ENCODE peak calls at places on chromosomes 11 and 22, in six cellular contexts. Y, W, X, A, F and D are unnamed samples.

GRCh38 chr22:30602049-30602448 is 4.9 kb upstream of the TCN2 start:
- DNase-seq in Y (no peak), W (no peak), X (peak), A (peak), F (no peak), D (peak)

GRCh38 chr11:128757235-128757711 is 63.4 kb downstream of the FLI1 start:
- DNase-seq in Y (no peak), W (no peak), X (peak), A (no peak), F (no peak), D (peak)

GRCh38 chr11:93236741-93237675 is 39.2 kb upstream of the SLC36A4 start:
- DNase-seq in Y (peak), W (no peak), X (peak), A (peak), F (no peak), D (peak)

GRCh38 chr11:65014146-65014960 is at the start of gene ARL2:
- DNase-seq in Y (peak), W (no peak), X (peak), A (peak), F (no peak), D (no peak)

GRCh38 chr11:107824668-107825369 is 33.8 kb downstream of the SLC35F2 start:
- DNase-seq in Y (no peak), W (no peak), X (no peak), A (no peak), F (no peak), D (no peak)

GRCh38 chr11:57482782-57483569 is 22.6 kb downstream of the RTN4RL2 start:
- DNase-seq in Y (peak), W (no peak), X (no peak), A (peak), F (no peak), D (no peak)

GRCh38 chr11:125532668-125533067 is 36.6 kb upstream of the FEZ1 start:
- DNase-seq in Y (no peak), W (no peak), X (no peak), A (peak), F (no peak), D (no peak)

GRCh38 chr11:35335226-35335625 is 84.1 kb downstream of the SLC1A2 start:
- DNase-seq in Y (no peak), W (no peak), X (peak), A (no peak), F (no peak), D (no peak)

GRCh38 chr11:3341298-3341697 is 37.6 kb downstream of the ZNF195 start:
- DNase-seq in Y (no peak), W (peak), X (peak), A (peak), F (no peak), D (peak)

GRCh38 chr11:117126223-117126965 is 17.7 kb upstream of the PAFAH1B2 start:
- DNase-seq in Y (no peak), W (no peak), X (no peak), A (no peak), F (no peak), D (no peak)

GRCh38 chr11:17443423-17443822 is 33.2 kb downstream of the ABCC8 start:
- DNase-seq in Y (no peak), W (no peak), X (peak), A (no peak), F (no peak), D (no peak)

GRCh38 chr22:41914611-41915034 is 251 bp downstream of the SHISA8 start:
- DNase-seq in Y (no peak), W (no peak), X (no peak), A (no peak), F (no peak), D (no peak)

GRCh38 chr11:104286129-104286528 is 122.2 kb upstream of the PDGFD start:
- DNase-seq in Y (no peak), W (no peak), X (peak), A (no peak), F (no peak), D (no peak)

GRCh38 chr11:23473782-23474181 is 613.5 kb upstream of the CCDC179 start:
- DNase-seq in Y (no peak), W (no peak), X (peak), A (no peak), F (no peak), D (no peak)

GRCh38 chr11:100672483-100673038 is 14.5 kb upstream of the ARHGAP42 start:
- DNase-seq in Y (no peak), W (no peak), X (no peak), A (no peak), F (no peak), D (no peak)

GRCh38 chr11:111086058-111086457 is 159.5 kb upstream of the POU2AF2 start:
- DNase-seq in Y (peak), W (peak), X (no peak), A (peak), F (no peak), D (no peak)

GRCh38 chr22:17888855-17889254 is 114.6 kb upstream of the BID start:
- DNase-seq in Y (no peak), W (no peak), X (peak), A (no peak), F (no peak), D (no peak)

GRCh38 chr22:41350087-41350486 is 31.7 kb upstream of the TEF start:
- DNase-seq in Y (no peak), W (no peak), X (no peak), A (no peak), F (no peak), D (no peak)

GRCh38 chr11:12777208-12777874 is 103.1 kb downstream of the TEAD1 start:
- DNase-seq in Y (no peak), W (no peak), X (peak), A (no peak), F (no peak), D (no peak)

GRCh38 chr11:88042238-88043032 is 132.8 kb downstream of the RAB38 start:
- DNase-seq in Y (no peak), W (peak), X (no peak), A (no peak), F (no peak), D (no peak)

GRCh38 chr11:128397362-128397761 is 190.0 kb downstream of the ETS1 start:
- DNase-seq in Y (no peak), W (no peak), X (no peak), A (no peak), F (no peak), D (no peak)

GRCh38 chr11:27350503-27350902 is 12.5 kb downstream of the CCDC34 start:
- DNase-seq in Y (no peak), W (no peak), X (peak), A (no peak), F (no peak), D (no peak)

GRCh38 chr22:40443675-40444482 is 73.5 kb downstream of the SGSM3 start:
- DNase-seq in Y (no peak), W (no peak), X (no peak), A (no peak), F (no peak), D (no peak)

GRCh38 chr11:5689551-5689983 is at the start of gene TRIM22:
- DNase-seq in Y (no peak), W (no peak), X (peak), A (no peak), F (no peak), D (no peak)

GRCh38 chr11:130213143-130213978 is 53.8 kb downstream of the ST14 start:
- DNase-seq in Y (no peak), W (peak), X (peak), A (peak), F (no peak), D (peak)

GRCh38 chr11:68950776-68951175 is 30.0 kb downstream of the MRGPRD start:
- DNase-seq in Y (no peak), W (no peak), X (no peak), A (no peak), F (no peak), D (no peak)

GRCh38 chr22:50346415-50346945 is 3.4 kb downstream of the PPP6R2 start:
- DNase-seq in Y (no peak), W (no peak), X (no peak), A (no peak), F (no peak), D (no peak)

GRCh38 chr22:17477401-17477833 is 85.9 kb upstream of the SLC25A18 start:
- DNase-seq in Y (no peak), W (peak), X (peak), A (no peak), F (no peak), D (no peak)

GRCh38 chr11:73404048-73404447 is 27.8 kb downstream of the RELT start:
- DNase-seq in Y (no peak), W (peak), X (peak), A (peak), F (peak), D (no peak)

GRCh38 chr22:39956932-39957664 is 3.1 kb upstream of the TMA7B start:
- DNase-seq in Y (peak), W (no peak), X (no peak), A (no peak), F (no peak), D (peak)